ENCODE peak calls at places on chromosomes 3 and 15, in ten cellular contexts. F is HTR-8/SVneo; A is foreskin fibroblast; I is AG08395; W is NCI-H1105 treated with DMSO at 0.1 percent for 48 hours; H is stimulated activated CD8-positive, alpha-beta memory T cell treated with anti-CD3 and anti-CD28 coated beads, Interleukin-12 subunit alpha, Interleukin-12 subunit beta, amount 100 ng/mL, for 1 hour; N is activated T-cell treated with anti-CD3 and anti-CD28 coated beads for 48 hours; D is naive thymus-derived CD4-positive, alpha-beta T cell; R is glutamatergic neuron; G is fibroblast of the aortic adventitia. X is an unnamed sample.

GRCh38 chr3:165883866-165884478 is 46.7 kb upstream of the BCHE start:
- DNase-seq in R (no peak), I (no peak), W (no peak), D (no peak), H (no peak), G (no peak), F (no peak), A (no peak), N (no peak), X (no peak)

GRCh38 chr3:173745952-173746682 is 348.6 kb downstream of the NLGN1 start:
- DNase-seq in I (no peak), A (peak), F (peak), W (no peak), N (no peak), D (no peak), H (no peak), G (peak), R (no peak), X (no peak)

GRCh38 chr3:8780279-8780678 is 10.9 kb upstream of the OXTR start:
- DNase-seq in D (no peak), G (no peak), H (no peak), N (no peak), I (no peak), F (no peak), A (no peak), W (no peak), R (no peak), X (no peak)

GRCh38 chr3:48564022-48564421 is 441 bp upstream of the UCN2 start:
- DNase-seq in F (peak), D (no peak), G (peak), W (no peak), H (peak), R (no peak), A (peak), I (peak), N (peak), X (no peak)

GRCh38 chr3:128439226-128439625 is 27.5 kb downstream of the DNAJB8 start:
- DNase-seq in D (no peak), W (no peak), G (peak), N (no peak), H (no peak), I (peak), A (peak), R (no peak), F (peak), X (no peak)

GRCh38 chr3:155554777-155555445 is 190.0 kb downstream of the PLCH1 start:
- DNase-seq in R (no peak), A (no peak), H (no peak), I (no peak), G (no peak), D (no peak), W (no peak), N (no peak), F (no peak), X (no peak)

GRCh38 chr3:170780955-170781354 is 89.0 kb downstream of the RPL22L1 start:
- DNase-seq in W (no peak), A (peak), D (no peak), N (no peak), R (no peak), G (peak), H (no peak), F (no peak), I (peak), X (no peak)

GRCh38 chr3:4974154-4974553 is 5.1 kb upstream of the BHLHE40 start:
- DNase-seq in G (no peak), F (no peak), W (no peak), A (no peak), I (no peak), N (no peak), D (no peak), H (no peak), R (no peak), X (no peak)

GRCh38 chr15:59456114-59456513 is 18.1 kb downstream of the FAM81A start:
- DNase-seq in G (no peak), H (no peak), N (no peak), D (no peak), R (no peak), A (no peak), F (no peak), W (peak), I (no peak), X (no peak)

GRCh38 chr3:151171145-151171544 is 31.9 kb downstream of the GPR171 start:
- DNase-seq in N (no peak), A (no peak), F (no peak), H (no peak), R (no peak), W (no peak), G (no peak), I (no peak), D (peak), X (no peak)

GRCh38 chr15:58283302-58283701 is 145.1 kb downstream of the AQP9 start:
- DNase-seq in H (no peak), F (no peak), W (no peak), A (no peak), I (no peak), R (no peak), N (no peak), D (no peak), G (no peak), X (no peak)

GRCh38 chr15:34944946-34945345 is 24.6 kb downstream of the AQR start:
- DNase-seq in N (no peak), H (no peak), I (peak), R (no peak), W (no peak), D (no peak), A (no peak), F (no peak), G (no peak), X (no peak)

GRCh38 chr3:149541091-149541491 is 66.6 kb downstream of the TM4SF4 start:
- DNase-seq in H (no peak), R (no peak), F (no peak), A (no peak), W (no peak), N (no peak), D (no peak), I (no peak), G (peak), X (no peak)

GRCh38 chr3:23548706-23549105 is 257.0 kb upstream of the UBE2E1 start:
- DNase-seq in F (no peak), A (no peak), G (peak), N (no peak), D (no peak), I (no peak), H (no peak), R (no peak), W (no peak), X (no peak)

GRCh38 chr15:63401078-63401477 is 19.4 kb upstream of the CA12 start:
- DNase-seq in H (no peak), D (no peak), N (peak), G (no peak), I (no peak), A (no peak), F (no peak), W (no peak), R (no peak), X (no peak)

GRCh38 chr15:83206387-83206970 is 1.1 kb downstream of the HDGFL3 start:
- DNase-seq in A (peak), R (no peak), D (no peak), W (peak), H (no peak), N (no peak), F (no peak), I (peak), G (peak), X (peak)

GRCh38 chr3:47475029-47475569 is 642 bp downstream of the SCAP start:
- DNase-seq in D (peak), A (peak), H (peak), R (no peak), I (peak), W (no peak), F (no peak), G (peak), N (no peak), X (no peak)

GRCh38 chr15:80404719-80405553 is 754 bp downstream of the ARNT2 start:
- DNase-seq in A (no peak), H (no peak), N (peak), D (no peak), G (no peak), F (peak), W (peak), R (peak), I (no peak), X (peak)

GRCh38 chr3:151404316-151404715 is 19.8 kb upstream of the P2RY12 start:
- DNase-seq in G (peak), A (peak), F (no peak), R (no peak), W (no peak), I (peak), H (no peak), D (no peak), N (no peak), X (no peak)

GRCh38 chr3:11306815-11307589 is 34.8 kb downstream of the ATG7 start:
- DNase-seq in R (no peak), F (no peak), W (no peak), N (peak), I (no peak), A (no peak), H (no peak), G (peak), D (no peak), X (no peak)

GRCh38 chr3:129045675-129046036 is 14.9 kb upstream of the GP9 start:
- DNase-seq in W (no peak), N (peak), I (peak), A (no peak), G (no peak), F (no peak), H (no peak), R (no peak), D (peak), X (no peak)

GRCh38 chr3:32249184-32249782 is 10.8 kb downstream of the CMTM8 start:
- DNase-seq in A (peak), G (peak), I (peak), H (no peak), R (no peak), D (no peak), N (no peak), F (peak), W (no peak), X (no peak)

GRCh38 chr3:127097516-127097915 is 95.4 kb upstream of the PRR23E start:
- DNase-seq in W (no peak), G (no peak), R (no peak), D (no peak), F (no peak), A (no peak), H (no peak), N (no peak), I (no peak), X (no peak)

GRCh38 chr15:75050283-75050682 is 26.9 kb downstream of the PPCDC start:
- DNase-seq in I (no peak), W (no peak), R (no peak), H (no peak), A (no peak), N (no peak), D (no peak), F (no peak), G (no peak), X (no peak)

GRCh38 chr3:195150194-195151118 is 120.5 kb downstream of the XXYLT1 start:
- DNase-seq in A (no peak), D (no peak), H (peak), I (no peak), R (no peak), G (peak), F (no peak), W (no peak), N (no peak), X (peak)

GRCh38 chr15:88608607-88609181 is 12.4 kb upstream of the AEN start:
- DNase-seq in G (no peak), W (no peak), H (no peak), R (no peak), A (no peak), N (no peak), F (no peak), D (no peak), I (no peak), X (no peak)

GRCh38 chr3:73188707-73189106 is 127.2 kb downstream of the EBLN2 start:
- DNase-seq in G (no peak), W (no peak), R (no peak), D (no peak), N (no peak), H (no peak), I (no peak), F (no peak), A (no peak), X (peak)

GRCh38 chr3:107416886-107417285 is 39.6 kb downstream of the CCDC54 start:
- DNase-seq in A (no peak), D (no peak), I (peak), W (no peak), H (no peak), G (no peak), F (no peak), R (no peak), N (no peak), X (no peak)

GRCh38 chr3:127403795-127404194 is 115.9 kb upstream of the PRR20G start:
- DNase-seq in H (no peak), D (no peak), I (no peak), R (no peak), W (no peak), F (no peak), N (no peak), G (no peak), A (no peak), X (no peak)

GRCh38 chr15:31148622-31149505 is 47.3 kb upstream of the TRPM1 start:
- DNase-seq in H (no peak), G (no peak), N (no peak), I (no peak), D (no peak), A (no peak), R (peak), W (no peak), F (no peak), X (no peak)

GRCh38 chr3:168054447-168054846 is 41.3 kb downstream of the GOLIM4 start:
- DNase-seq in W (no peak), R (no peak), H (no peak), D (no peak), F (no peak), A (no peak), I (no peak), N (no peak), G (no peak), X (no peak)

GRCh38 chr3:126699011-126699410 is 5.0 kb upstream of the CHCHD6 start:
- DNase-seq in W (no peak), F (no peak), N (no peak), R (no peak), G (no peak), H (no peak), D (no peak), A (no peak), I (no peak), X (no peak)

GRCh38 chr15:52733078-52733477 is 53.9 kb upstream of the ATOSA start:
- DNase-seq in F (no peak), H (no peak), R (no peak), G (peak), I (peak), D (no peak), A (peak), W (no peak), N (no peak), X (no peak)

GRCh38 chr3:182729903-182730674 is 63.2 kb upstream of the ATP11B start:
- DNase-seq in H (no peak), A (no peak), G (no peak), D (no peak), W (peak), N (no peak), F (no peak), I (no peak), R (no peak), X (no peak)

GRCh38 chr3:63847718-63848450 is 15.7 kb downstream of the THOC7 start:
- DNase-seq in N (no peak), W (no peak), H (no peak), F (no peak), A (no peak), I (no peak), R (no peak), D (no peak), G (no peak), X (no peak)

GRCh38 chr15:73426458-73426994 is 16.4 kb upstream of the REC114 start:
- DNase-seq in G (no peak), A (no peak), W (no peak), N (no peak), I (no peak), D (no peak), R (no peak), H (no peak), F (no peak), X (no peak)

GRCh38 chr15:91186892-91187644 is 87.0 kb downstream of the SV2B start:
- DNase-seq in W (peak), D (no peak), A (no peak), N (no peak), H (no peak), G (peak), R (no peak), F (peak), I (no peak), X (no peak)

GRCh38 chr15:74235962-74236361 is at the start of gene CCDC33:
- DNase-seq in A (no peak), W (peak), I (no peak), F (no peak), R (no peak), G (no peak), D (no peak), H (no peak), N (no peak), X (no peak)